ENCODE peak calls at places on chromosome X, in six cellular contexts. Y is aorta, H is heart right ventricle, E is body of pancreas, V is cardiac muscle cell, Z is neuronal stem cell. S is an unnamed sample. For H3K9me3 and H3K27me3, the result is how much of the 10 kb centered on the place peaks cover.

GRCh38 chrX:87338510-87338909 is 179.1 kb upstream of the KLHL4 start:
- DNase-seq in Y (no peak), H (no peak), E (no peak), V (peak), Z (peak), S (no peak)

GRCh38 chrX:69019073-69019890 is 146.0 kb downstream of the PJA1 start:
- DNase-seq in Y (no peak), H (no peak), E (no peak), V (no peak), Z (no peak), S (no peak)

GRCh38 chrX:20459410-20460350 is 193.0 kb upstream of the RPS6KA3 start:
- DNase-seq in Y (no peak), H (no peak), E (no peak), V (no peak), Z (no peak), S (no peak)

GRCh38 chrX:37380920-37381319 is 31.8 kb downstream of the PRRG1 start:
- DNase-seq in Y (no peak), H (peak), E (peak), V (no peak), Z (no peak), S (no peak)

GRCh38 chrX:1212532-1212931 is at the start of gene CRLF2:
- DNase-seq in Y (peak), H (no peak), E (no peak), V (no peak), Z (no peak), S (peak)

GRCh38 chrX:26613951-26614350 is 398.0 kb downstream of the MAGEB5 start:
- DNase-seq in Y (no peak), H (no peak), E (no peak), V (no peak), Z (no peak), S (no peak)

GRCh38 chrX:119647089-119647488 is 40.9 kb upstream of the NKRF start:
- DNase-seq in Y (no peak), H (no peak), E (no peak), V (no peak), Z (no peak), S (no peak)

GRCh38 chrX:129932137-129932791 is 26.3 kb downstream of the UTP14A start:
- DNase-seq in Y (peak), H (peak), E (peak), V (peak), Z (peak), S (peak)

GRCh38 chrX:3527166-3527565 is 180.7 kb upstream of the MXRA5 start:
- DNase-seq in Y (no peak), H (no peak), E (no peak), V (no peak), Z (no peak), S (no peak)

GRCh38 chrX:16834811-16835210 is 35.4 kb downstream of the RBBP7 start:
- DNase-seq in Y (no peak), H (no peak), E (no peak), V (peak), Z (no peak), S (no peak)

GRCh38 chrX:135931644-135932487 is 38.4 kb downstream of the SAGE1 start:
- DNase-seq in Y (no peak), H (peak), E (peak), V (peak), Z (peak), S (peak)

GRCh38 chrX:132146456-132146855 is 18.6 kb upstream of the FRMD7 start:
- DNase-seq in Y (no peak), H (no peak), E (no peak), V (no peak), Z (no peak), S (no peak)

GRCh38 chrX:26442340-26442739 is 226.4 kb downstream of the MAGEB5 start:
- DNase-seq in Y (no peak), H (no peak), E (peak), V (peak), Z (peak), S (no peak)

GRCh38 chrX:3939967-3940610 is 226.6 kb upstream of the PRKX start:
- DNase-seq in Y (no peak), H (no peak), E (peak), V (peak), Z (no peak), S (no peak)

GRCh38 chrX:106780664-106781377 is 21.7 kb upstream of the TBC1D8B start:
- DNase-seq in Y (no peak), H (no peak), E (peak), V (no peak), Z (no peak), S (no peak)

GRCh38 chrX:15849555-15849954 is 5.1 kb downstream of the AP1S2 start:
- DNase-seq in Y (no peak), H (no peak), E (no peak), V (peak), Z (no peak), S (peak)

GRCh38 chrX:129875669-129876068 is 30.3 kb upstream of the UTP14A start:
- DNase-seq in Y (no peak), H (no peak), E (peak), V (no peak), Z (no peak), S (no peak)

GRCh38 chrX:77527233-77528001 is 80.2 kb downstream of the FGF16 start:
- DNase-seq in Y (peak), H (peak), E (peak), V (peak), Z (no peak), S (peak)

GRCh38 chrX:106917830-106918500 is 2.2 kb upstream of the CLDN2 start:
- DNase-seq in Y (no peak), H (no peak), E (peak), V (no peak), Z (no peak), S (no peak)

GRCh38 chrX:38095971-38096529 is 89.7 kb downstream of the SYTL5 start:
- DNase-seq in Y (no peak), H (no peak), E (no peak), V (no peak), Z (no peak), S (no peak)

GRCh38 chrX:151402719-151403390 is 5.8 kb downstream of the VMA21 start:
- DNase-seq in Y (no peak), H (peak), E (peak), V (no peak), Z (no peak), S (no peak)

GRCh38 chrX:110569506-110569905 is 210.9 kb downstream of the RTL9 start:
- DNase-seq in Y (no peak), H (no peak), E (no peak), V (no peak), Z (no peak), S (no peak)

GRCh38 chrX:2188316-2188715 is 312.5 kb downstream of the DHRSX start:
- DNase-seq in Y (no peak), H (no peak), E (no peak), V (no peak), Z (no peak), S (peak)

GRCh38 chrX:105564536-105564935 is 257.8 kb upstream of the NRK start:
- DNase-seq in Y (no peak), H (peak), E (no peak), V (no peak), Z (no peak), S (no peak)

GRCh38 chrX:148389629-148390028 is 110.8 kb upstream of the AFF2 start:
- DNase-seq in Y (no peak), H (no peak), E (no peak), V (no peak), Z (no peak), S (no peak)

GRCh38 chrX:15918003-15918402 is 63.4 kb upstream of the AP1S2 start:
- DNase-seq in Y (no peak), H (no peak), E (no peak), V (no peak), Z (no peak), S (no peak)

GRCh38 chrX:23908219-23909003 is 605 bp downstream of the CXorf58 start:
- DNase-seq in Y (no peak), H (no peak), E (peak), V (peak), Z (no peak), S (peak)

GRCh38 chrX:21738145-21738949 is 19.6 kb downstream of the SMPX start:
- DNase-seq in Y (no peak), H (no peak), E (no peak), V (peak), Z (peak), S (peak)

GRCh38 chrX:151711154-151711553 is 4.7 kb upstream of the FATE1 start:
- DNase-seq in Y (peak), H (no peak), E (no peak), V (no peak), Z (no peak), S (peak)

GRCh38 chrX:40140706-40141499 is 43.1 kb upstream of the BCOR start:
- DNase-seq in Y (peak), H (no peak), E (peak), V (peak), Z (no peak), S (peak)
- H3K27ac ChIP-seq in Y (peak), H (no peak), E (peak), V (peak), Z (no peak), S (peak)

GRCh38 chrX:39283239-39283638 is 482.0 kb downstream of the MID1IP1 start:
- DNase-seq in Y (no peak), H (no peak), E (no peak), V (no peak), Z (no peak), S (no peak)
- H3K9me3 ChIP-seq in Y (under half), H (under half), E (under half), V (under half), Z (under half), S (under half)

DNA sequence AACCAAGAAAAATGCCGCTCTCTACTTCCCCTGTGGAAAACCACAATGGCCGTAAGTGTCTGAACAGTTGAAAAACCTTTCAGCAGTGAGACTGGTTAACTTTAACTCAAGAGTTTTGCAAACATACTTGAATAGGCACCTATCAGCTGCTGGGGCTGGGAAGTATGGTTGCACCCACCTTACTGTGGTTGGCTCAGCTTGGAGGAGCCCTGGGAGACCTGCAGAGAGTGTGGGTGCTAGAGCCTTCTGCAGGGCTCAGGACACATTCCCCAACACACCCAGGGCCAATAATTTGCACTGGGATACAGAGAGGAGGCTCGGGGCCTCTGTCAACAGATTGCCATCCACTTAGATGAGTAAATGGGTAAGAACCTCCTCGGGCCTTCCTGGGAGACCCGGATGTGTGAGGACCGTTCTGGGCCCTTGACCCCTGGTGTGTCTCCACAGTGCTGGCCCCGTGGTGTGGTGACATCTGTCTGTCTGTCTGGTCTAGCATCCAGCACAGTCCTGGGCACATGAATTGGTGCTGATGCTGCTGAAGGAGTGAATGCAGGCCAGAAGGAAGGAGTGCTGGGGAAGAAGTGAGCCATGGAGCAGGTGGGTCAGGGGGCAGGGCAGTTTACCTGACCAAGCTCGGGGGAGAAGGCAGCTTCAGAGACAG is 46.5 kb downstream of the MAGEA1 start:
- DNase-seq in Y (peak), H (no peak), E (no peak), V (no peak), Z (no peak), S (no peak)
- H3K27me3 ChIP-seq in Y (under half), H (under half), E (under half), V (under half), Z (under half), S (under half)

DNA sequence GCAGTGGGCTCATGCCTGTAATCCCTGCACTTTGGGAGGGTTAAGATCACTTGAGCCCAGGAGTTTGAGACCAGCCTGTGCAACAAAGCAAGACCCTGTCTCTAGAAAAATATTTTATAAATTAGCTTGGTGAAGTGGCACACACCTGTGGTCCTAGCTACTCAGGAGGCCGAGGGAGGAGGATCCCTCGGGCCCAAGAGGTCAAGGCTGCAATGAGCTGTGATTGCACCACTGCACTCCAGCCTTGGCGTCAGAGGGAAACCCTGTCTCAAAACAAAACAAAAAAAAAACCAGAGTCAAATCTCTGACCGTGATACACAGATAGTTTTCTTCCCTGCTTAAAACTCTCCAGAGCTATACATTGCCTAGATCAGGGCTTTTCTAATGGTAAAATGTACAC is 53.5 kb downstream of the CHST7 start:
- DNase-seq in Y (no peak), H (no peak), E (no peak), V (no peak), Z (no peak), S (no peak)
- H3K27ac ChIP-seq in Y (no peak), H (no peak), E (no peak), V (no peak), Z (no peak), S (no peak)

DNA sequence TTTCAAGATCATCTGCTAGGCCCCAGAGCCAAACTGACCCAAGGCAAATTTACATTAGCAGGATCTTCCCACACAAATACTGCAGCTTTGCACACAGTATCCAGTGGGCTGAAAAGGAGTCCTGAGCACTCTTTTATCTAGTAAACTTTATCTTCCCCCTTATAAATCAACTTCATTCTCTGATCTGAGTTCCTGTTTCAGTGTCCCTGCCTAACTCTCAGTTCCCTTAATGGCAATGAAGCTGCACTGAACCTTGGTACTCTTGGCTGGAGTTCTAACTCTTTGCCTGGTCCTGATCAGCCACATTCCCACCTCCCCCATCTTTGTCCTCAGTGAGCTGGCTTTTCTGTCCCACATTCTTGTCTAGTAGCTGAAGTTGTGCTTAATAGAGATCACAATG is 37.4 kb downstream of the EDA2R start:
- DNase-seq in Y (no peak), H (no peak), E (no peak), V (no peak), Z (no peak), S (no peak)
- H3K9me3 ChIP-seq in Y (under half), H (under half), E (under half), V (under half), Z (under half), S (under half)

DNA sequence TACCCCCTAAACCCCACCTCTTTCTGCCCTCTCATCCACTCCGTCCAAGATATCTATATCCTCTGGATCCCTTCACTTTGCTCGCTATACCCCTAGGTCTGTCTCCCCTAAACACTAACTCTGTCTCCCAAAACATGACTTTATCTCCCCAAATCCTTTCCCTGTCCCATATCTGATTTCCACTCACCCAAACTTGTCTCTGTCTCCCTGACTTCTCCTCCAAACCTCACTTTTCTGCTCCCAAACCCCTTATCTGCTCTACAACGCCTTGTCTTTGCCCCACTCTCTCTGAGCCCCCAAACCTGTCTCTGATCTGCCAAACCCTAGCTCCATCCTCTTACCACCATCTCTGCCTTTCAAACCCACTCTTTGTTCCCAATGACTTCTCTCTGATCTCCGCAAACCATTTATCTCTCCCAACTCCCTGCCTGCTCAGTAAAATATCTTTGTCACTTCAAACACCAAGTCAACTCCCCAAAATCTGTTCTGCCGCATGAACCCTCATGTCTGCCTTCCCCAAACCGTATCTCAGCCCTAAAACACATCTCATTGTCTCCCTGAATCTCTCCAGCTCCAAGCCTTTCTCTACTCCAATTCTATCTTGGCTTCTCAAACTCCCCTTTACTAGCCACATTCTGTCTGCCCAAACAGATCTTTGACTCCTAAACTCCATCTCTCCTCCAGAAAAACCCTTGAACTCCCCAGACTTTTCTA is 592 bp downstream of the GATA1 start:
- DNase-seq in Y (no peak), H (no peak), E (no peak), V (no peak), Z (no peak), S (no peak)
- H3K27me3 ChIP-seq in Y (under half), H (under half), E (under half), V (under half), Z (under half), S (under half)

GRCh38 chrX:133538148-133538547 is 122.9 kb upstream of the GPC4 start:
- DNase-seq in Y (no peak), H (no peak), E (no peak), V (peak), Z (no peak), S (no peak)
- H3K27ac ChIP-seq in Y (no peak), H (no peak), E (no peak), V (peak), Z (no peak), S (no peak)

GRCh38 chrX:40843643-40844042 is 108.3 kb upstream of the MED14 start:
- DNase-seq in Y (no peak), H (no peak), E (no peak), V (no peak), Z (no peak), S (no peak)

GRCh38 chrX:40849906-40850672 is 114.7 kb upstream of the MED14 start:
- DNase-seq in Y (no peak), H (no peak), E (no peak), V (no peak), Z (no peak), S (no peak)

GRCh38 chrX:40845331-40845911 is 110.1 kb upstream of the MED14 start:
- DNase-seq in Y (no peak), H (peak), E (peak), V (peak), Z (no peak), S (peak)

GRCh38 chrX:40844476-40844875 is 109.1 kb upstream of the MED14 start:
- DNase-seq in Y (no peak), H (no peak), E (no peak), V (no peak), Z (no peak), S (no peak)
- H3K9me3 ChIP-seq in Y (under half), H (under half), E (under half), V (under half), Z (under half), S (under half)

DNA sequence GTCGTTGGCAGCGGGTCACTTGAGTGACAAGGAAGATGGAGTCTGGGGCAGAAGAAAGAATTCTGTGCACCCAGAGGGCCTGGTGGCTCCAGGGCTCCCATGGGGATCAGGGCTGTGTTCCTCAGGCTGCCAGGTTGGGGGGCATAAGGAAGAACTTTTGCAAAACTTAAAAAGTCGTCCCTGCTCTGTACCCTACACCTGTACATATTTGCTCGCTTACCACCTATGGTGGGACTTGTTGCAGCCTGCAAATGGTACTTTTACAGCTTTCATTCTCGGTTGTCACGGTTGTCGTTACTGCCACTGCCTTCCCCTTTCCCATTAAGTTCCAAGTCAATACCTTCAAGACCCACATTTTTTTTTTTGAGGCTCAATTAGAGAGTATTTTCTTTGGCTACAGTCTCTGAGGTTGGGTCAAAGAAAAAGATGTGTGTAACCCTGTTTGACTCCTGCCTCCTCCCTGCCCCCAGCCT is 9.1 kb downstream of the ARX start:
- DNase-seq in Y (no peak), H (no peak), E (no peak), V (no peak), Z (no peak), S (no peak)
- H3K27me3 ChIP-seq in Y (under half), H (half or more), E (under half), V (half or more), Z (half or more), S (half or more)